ENCODE peak calls at places on chromosomes 16 and 17, in five cellular contexts. N is tibial nerve; X is iPS DF 6.9; Q is psoas muscle; P is CD8-positive, alpha-beta memory T cell. V is an unnamed sample.
A peak's percentile ranks its signal among the peaks of the same experiment; 100 is the strongest.

GRCh38 chr16:25033852-25034251 is 18.7 kb upstream of the ARHGAP17 start:
- DNase-seq in N (no peak), X (no peak), Q (no peak), P (no peak), V (peak; percentile 81)

GRCh38 chr16:1785846-1786170 is 3.0 kb downstream of the NUBP2 start:
- DNase-seq in N (no peak), X (no peak), Q (peak; percentile 53), P (no peak), V (no peak)

GRCh38 chr17:42088736-42089135 is 9.5 kb downstream of the ZNF385C start:
- DNase-seq in N (no peak), X (no peak), Q (no peak), P (no peak), V (no peak)

GRCh38 chr17:7313890-7314718 is 1.1 kb downstream of the GPS2 start:
- DNase-seq in N (no peak), X (no peak), Q (no peak), P (no peak), V (no peak)

GRCh38 chr16:17246577-17246885 is 224.2 kb downstream of the XYLT1 start:
- DNase-seq in N (no peak), X (no peak), Q (no peak), P (no peak), V (no peak)

GRCh38 chr16:69567031-69567680 is 1.4 kb downstream of the NFAT5 start:
- DNase-seq in N (no peak), X (no peak), Q (no peak), P (no peak), V (peak; percentile 61)

GRCh38 chr16:17334096-17334495 is 136.7 kb downstream of the XYLT1 start:
- DNase-seq in N (no peak), X (no peak), Q (no peak), P (no peak), V (no peak)

GRCh38 chr16:24610421-24610765 is 71.0 kb downstream of the RBBP6 start:
- DNase-seq in N (no peak), X (no peak), Q (peak; percentile 62), P (no peak), V (no peak)

GRCh38 chr17:2122641-2123302 is 67.9 kb downstream of the HIC1 start:
- DNase-seq in N (no peak), X (no peak), Q (peak; percentile 69), P (no peak), V (peak; percentile 93)

GRCh38 chr16:70715860-70716357 is 30.1 kb upstream of the MTSS2 start:
- DNase-seq in N (no peak), X (no peak), Q (no peak), P (no peak), V (no peak)

GRCh38 chr16:52499061-52499460 is 47.9 kb downstream of the TOX3 start:
- DNase-seq in N (no peak), X (no peak), Q (no peak), P (no peak), V (no peak)

GRCh38 chr16:86016201-86016965 is 117.4 kb downstream of the IRF8 start:
- DNase-seq in N (no peak), X (peak; percentile 47), Q (no peak), P (no peak), V (no peak)

GRCh38 chr16:9681556-9681955 is 500.7 kb downstream of the GRIN2A start:
- DNase-seq in N (no peak), X (no peak), Q (no peak), P (no peak), V (no peak)

GRCh38 chr16:84673561-84673960 is 25.2 kb downstream of the KLHL36 start:
- DNase-seq in N (no peak), X (no peak), Q (no peak), P (no peak), V (no peak)

GRCh38 chr17:39352511-39352910 is 48.9 kb downstream of the FBXL20 start:
- DNase-seq in N (no peak), X (no peak), Q (no peak), P (no peak), V (no peak)

GRCh38 chr17:57671546-57672204 is 73.4 kb downstream of the CCDC182 start:
- DNase-seq in N (peak; percentile 48), X (peak; percentile 64), Q (peak; percentile 82), P (peak; percentile 76), V (peak; percentile 88)

GRCh38 chr17:49610883-49611584 is 35.4 kb downstream of the NXPH3 start:
- DNase-seq in N (no peak), X (no peak), Q (no peak), P (no peak), V (no peak)

GRCh38 chr17:50963139-50963538 is 97.0 kb upstream of the TOB1 start:
- DNase-seq in N (no peak), X (no peak), Q (no peak), P (no peak), V (no peak)

GRCh38 chr17:5631958-5632357 is 47.6 kb upstream of the NLRP1 start:
- DNase-seq in N (no peak), X (no peak), Q (no peak), P (no peak), V (no peak)

GRCh38 chr16:85916141-85916890 is 17.4 kb downstream of the IRF8 start:
- DNase-seq in N (no peak), X (no peak), Q (no peak), P (no peak), V (no peak)

GRCh38 chr17:76199466-76199865 is 40.8 kb downstream of the RNF157 start:
- DNase-seq in N (no peak), X (no peak), Q (no peak), P (peak; percentile 79), V (no peak)

GRCh38 chr17:65674246-65675045 is 113.0 kb upstream of the AXIN2 start:
- DNase-seq in N (no peak), X (no peak), Q (no peak), P (no peak), V (no peak)

GRCh38 chr17:9845306-9845705 is 19.6 kb downstream of the GLP2R start:
- DNase-seq in N (no peak), X (no peak), Q (no peak), P (no peak), V (no peak)

GRCh38 chr16:49828545-49829267 is 27.2 kb downstream of the ZNF423 start:
- DNase-seq in N (no peak), X (no peak), Q (peak; percentile 69), P (no peak), V (no peak)

GRCh38 chr16:72923757-72924156 is 124.2 kb downstream of the ZFHX3 start:
- DNase-seq in N (no peak), X (no peak), Q (no peak), P (no peak), V (no peak)

GRCh38 chr16:84032458-84033178 is 10.0 kb downstream of the SLC38A8 start:
- DNase-seq in N (no peak), X (no peak), Q (no peak), P (no peak), V (no peak)

GRCh38 chr16:14187517-14188338 is 116.6 kb downstream of the MRTFB start:
- DNase-seq in N (no peak), X (no peak), Q (no peak), P (no peak), V (no peak)

GRCh38 chr16:59597269-59597668 is 863.2 kb upstream of the GOT2 start:
- DNase-seq in N (no peak), X (no peak), Q (no peak), P (no peak), V (no peak)

GRCh38 chr16:14375132-14375491 is 254.9 kb downstream of the PARN start:
- DNase-seq in N (no peak), X (no peak), Q (no peak), P (no peak), V (no peak)

GRCh38 chr17:1454541-1454940 is 1.5 kb downstream of the CRK start:
- DNase-seq in N (no peak), X (no peak), Q (no peak), P (no peak), V (no peak)

GRCh38 chr17:27471321-27472269 is 15.3 kb downstream of the KSR1 start:
- DNase-seq in N (no peak), X (no peak), Q (no peak), P (peak; percentile 84), V (no peak)

GRCh38 chr16:58661199-58661830 is 23.3 kb downstream of the SLC38A7 start:
- DNase-seq in N (no peak), X (peak; percentile 57), Q (peak; percentile 68), P (no peak), V (peak; percentile 69)

GRCh38 chr17:43861960-43862359 is 15.0 kb downstream of the CD300LG start:
- DNase-seq in N (no peak), X (no peak), Q (no peak), P (no peak), V (no peak)

GRCh38 chr17:72666519-72666874 is 426.0 kb downstream of the SLC39A11 start:
- DNase-seq in N (no peak), X (no peak), Q (no peak), P (no peak), V (no peak)

DNA sequence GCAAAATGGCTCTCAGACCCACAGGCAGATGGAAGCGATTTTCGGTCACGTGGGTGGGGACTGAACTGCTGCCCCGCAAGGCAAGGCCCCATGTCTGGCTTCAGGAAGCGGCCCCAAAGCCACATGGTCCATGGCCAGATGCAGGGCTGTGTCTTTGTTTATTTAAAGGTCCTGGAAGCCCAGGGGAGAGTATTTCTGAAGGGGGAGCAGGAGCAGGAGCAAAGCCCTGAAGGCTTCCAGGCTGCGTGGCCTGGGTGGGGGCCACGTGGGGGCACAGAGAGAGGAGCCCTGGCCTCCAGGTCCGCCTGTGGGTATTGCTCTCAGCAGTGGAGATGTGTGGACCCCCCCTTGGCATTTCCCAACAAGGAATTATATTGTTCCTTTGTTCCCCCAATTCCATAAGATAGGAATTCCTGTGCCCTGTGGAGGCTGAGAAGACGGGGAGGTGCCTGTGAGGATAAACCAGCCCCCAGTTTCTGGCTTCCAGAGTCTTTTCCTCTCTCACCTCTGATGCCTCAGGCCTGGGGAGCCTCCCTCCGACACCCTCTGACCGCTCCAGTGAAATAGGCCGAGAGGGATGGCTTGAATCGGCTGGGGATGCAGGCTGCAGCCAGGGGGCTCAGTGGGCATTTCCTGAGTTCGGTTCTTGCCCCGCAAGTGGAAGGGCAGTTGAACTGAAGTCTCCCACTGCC is 339.2 kb downstream of the SEC14L1 start:
- DNase-seq in N (no peak), X (no peak), Q (no peak), P (no peak), V (peak; percentile 82)
- H3K4me1 ChIP-seq in N (peaks cover 9% of the 10 kb centered on the region), X (peaks cover 24% of the 10 kb centered on the region), Q (peaks cover 31% of the 10 kb centered on the region), P (peaks cover 85% of the 10 kb centered on the region), V (peaks cover 81% of the 10 kb centered on the region)

GRCh38 chr16:48271728-48272127 is 24.4 kb upstream of the ABCC11 start:
- DNase-seq in N (no peak), X (no peak), Q (no peak), P (no peak), V (no peak)
- H3K27me3 ChIP-seq in N (no peaks in the 10 kb centered on the region), X (no peaks in the 10 kb centered on the region), Q (no peaks in the 10 kb centered on the region), P (no peaks in the 10 kb centered on the region), V (no peaks in the 10 kb centered on the region)

GRCh38 chr16:57507414-57508083 is 21.3 kb upstream of the DOK4 start:
- DNase-seq in N (no peak), X (no peak), Q (peak; percentile 17), P (no peak), V (no peak)

GRCh38 chr16:57504491-57504890 is 18.2 kb upstream of the DOK4 start:
- DNase-seq in N (no peak), X (no peak), Q (peak; percentile 7), P (no peak), V (no peak)

GRCh38 chr16:57504001-57504400 is 17.7 kb upstream of the DOK4 start:
- DNase-seq in N (no peak), X (no peak), Q (peak; percentile 26), P (no peak), V (no peak)

GRCh38 chr16:57503366-57503765 is 17.1 kb upstream of the DOK4 start:
- DNase-seq in N (no peak), X (no peak), Q (peak; percentile 26), P (no peak), V (no peak)

GRCh38 chr16:57505169-57505568 is 18.9 kb upstream of the DOK4 start:
- DNase-seq in N (no peak), X (no peak), Q (peak; percentile 6), P (no peak), V (no peak)
- H3K4me3 ChIP-seq in N (no peak overlapping the region), X (no peak overlapping the region), Q (no peak overlapping the region), P (no peak overlapping the region), V (no peak overlapping the region)

GRCh38 chr17:64630309-64631223 is 31.5 kb downstream of the SMURF2 start:
- DNase-seq in N (no peak), X (no peak), Q (no peak), P (no peak), V (no peak)
- H3K4me1 ChIP-seq in N (no peaks in the 10 kb centered on the region), X (no peaks in the 10 kb centered on the region), Q (peaks cover 14% of the 10 kb centered on the region), P (peaks cover 57% of the 10 kb centered on the region), V (peaks cover 54% of the 10 kb centered on the region)